ENCODE peak calls at places on chromosome 21, in five cellular contexts. X is heart right ventricle, O is HCT116, R is anterior cingulate cortex, H is NAMALWA. I is an unnamed sample.

GRCh38 chr21:41593051-41593783 is 85.3 kb upstream of the TMPRSS2 start:
- DNase-seq in X (no peak), O (no peak), R (no peak), H (no peak), I (no peak)

GRCh38 chr21:44632067-44632466 is 5.1 kb upstream of the KRTAP10-10 start:
- DNase-seq in X (no peak), O (no peak), R (no peak), H (no peak), I (no peak)

GRCh38 chr21:38352536-38353219 is 95.9 kb downstream of the KCNJ15 start:
- DNase-seq in X (peak; percentile 62), O (peak; percentile 1), R (peak; percentile 9), H (peak; percentile 36), I (peak; percentile 77)

GRCh38 chr21:36148886-36149285 is 7.7 kb upstream of the DOP1B start:
- DNase-seq in X (no peak), O (no peak), R (no peak), H (no peak), I (no peak)

GRCh38 chr21:29696947-29697346 is 242.8 kb downstream of the GRIK1 start:
- DNase-seq in X (no peak), O (no peak), R (no peak), H (no peak), I (no peak)

GRCh38 chr21:33964706-33965325 is 49.2 kb upstream of the ATP5PO start:
- DNase-seq in X (no peak), O (no peak), R (no peak), H (no peak), I (no peak)

GRCh38 chr21:33844104-33844889 is 71.3 kb downstream of the ATP5PO start:
- DNase-seq in X (peak; percentile 22), O (no peak), R (no peak), H (no peak), I (no peak)

GRCh38 chr21:45589686-45590245 is 47.5 kb upstream of the SLC19A1 start:
- DNase-seq in X (no peak), O (no peak), R (no peak), H (no peak), I (no peak)

GRCh38 chr21:44370027-44370735 is 16.8 kb downstream of the TRPM2 start:
- DNase-seq in X (no peak), O (no peak), R (no peak), H (no peak), I (peak; percentile 74)

GRCh38 chr21:34936299-34936698 is 112.8 kb downstream of the RUNX1 start:
- DNase-seq in X (no peak), O (no peak), R (no peak), H (no peak), I (no peak)

GRCh38 chr21:29217818-29218252 is 80.9 kb upstream of the BACH1 start:
- DNase-seq in X (no peak), O (peak; percentile 12), R (no peak), H (no peak), I (no peak)

GRCh38 chr21:39137248-39138186 is 45.7 kb downstream of the PSMG1 start:
- DNase-seq in X (no peak), O (no peak), R (no peak), H (no peak), I (no peak)

GRCh38 chr21:37871121-37871862 is 45.0 kb downstream of the KCNJ6 start:
- DNase-seq in X (no peak), O (no peak), R (no peak), H (no peak), I (no peak)

GRCh38 chr21:16046625-16047340 is 317.0 kb downstream of the USP25 start:
- DNase-seq in X (no peak), O (no peak), R (no peak), H (no peak), I (no peak)

GRCh38 chr21:46189213-46189958 is 5.1 kb upstream of the SPATC1L start:
- DNase-seq in X (no peak), O (no peak), R (no peak), H (no peak), I (peak; percentile 51)

GRCh38 chr21:31316488-31317169 is 27.4 kb downstream of the TIAM1 start:
- DNase-seq in X (no peak), O (peak; percentile 91), R (no peak), H (no peak), I (no peak)

GRCh38 chr21:39968010-39968409 is 100.8 kb downstream of the PCP4 start:
- DNase-seq in X (no peak), O (no peak), R (no peak), H (no peak), I (no peak)

GRCh38 chr21:9839011-9839661 is 682.2 kb upstream of the TPTE start:
- DNase-seq in X (no peak), O (no peak), R (no peak), H (no peak), I (peak; percentile 59)

GRCh38 chr21:15004721-15005370 is 60.0 kb downstream of the NRIP1 start:
- DNase-seq in X (no peak), O (no peak), R (no peak), H (no peak), I (no peak)

GRCh38 chr21:33993286-33994231 is 78.0 kb upstream of the ATP5PO start:
- DNase-seq in X (peak; percentile 25), O (no peak), R (no peak), H (peak; percentile 25), I (peak; percentile 73)

GRCh38 chr21:42411891-42412635 is 8.4 kb downstream of the UBASH3A start:
- DNase-seq in X (no peak), O (no peak), R (no peak), H (no peak), I (no peak)

GRCh38 chr21:32256873-32257620 is 21.8 kb downstream of the MIS18A start:
- DNase-seq in X (peak; percentile 63), O (no peak), R (peak; percentile 38), H (no peak), I (peak; percentile 94)

GRCh38 chr21:37712204-37712934 is 203.9 kb downstream of the KCNJ6 start:
- DNase-seq in X (peak; percentile 63), O (peak; percentile 53), R (peak; percentile 12), H (peak; percentile 86), I (peak; percentile 81)

GRCh38 chr21:31974454-31974985 is 101.7 kb downstream of the HUNK start:
- DNase-seq in X (no peak), O (no peak), R (peak; percentile 7), H (no peak), I (no peak)

GRCh38 chr21:36579898-36580297 is 100.0 kb upstream of the CLDN14 start:
- DNase-seq in X (no peak), O (no peak), R (no peak), H (no peak), I (no peak)

GRCh38 chr21:14886001-14886400 is 178.8 kb downstream of the NRIP1 start:
- DNase-seq in X (no peak), O (no peak), R (no peak), H (no peak), I (no peak)

GRCh38 chr21:21200939-21201610 is 202.9 kb downstream of the NCAM2 start:
- DNase-seq in X (no peak), O (no peak), R (no peak), H (no peak), I (no peak)

GRCh38 chr21:46386726-46387073 is 62.7 kb downstream of the PCNT start:
- DNase-seq in X (no peak), O (no peak), R (no peak), H (no peak), I (no peak)

GRCh38 chr21:44897326-44898010 is 23.2 kb downstream of the ITGB2 start:
- DNase-seq in X (no peak), O (no peak), R (no peak), H (peak; percentile 50), I (no peak)

GRCh38 chr21:26842300-26842699 is 2.9 kb downstream of the ADAMTS1 start:
- DNase-seq in X (peak; percentile 12), O (no peak), R (no peak), H (no peak), I (no peak)

GRCh38 chr21:36113647-36114428 is 21.0 kb upstream of the CBR3 start:
- DNase-seq in X (no peak), O (no peak), R (no peak), H (no peak), I (no peak)

GRCh38 chr21:26865857-26866256 is 20.6 kb upstream of the ADAMTS1 start:
- DNase-seq in X (no peak), O (no peak), R (no peak), H (no peak), I (no peak)

GRCh38 chr21:38448619-38449186 is 49.6 kb downstream of the ERG start:
- DNase-seq in X (no peak), O (no peak), R (no peak), H (no peak), I (no peak)

GRCh38 chr21:44582980-44583799 is 2.8 kb upstream of the KRTAP10-5 start:
- DNase-seq in X (no peak), O (no peak), R (no peak), H (no peak), I (no peak)

GRCh38 chr21:39763282-39763970 is 18.4 kb downstream of the IGSF5 start:
- DNase-seq in X (no peak), O (no peak), R (no peak), H (no peak), I (no peak)

GRCh38 chr21:15692711-15693110 is 37.1 kb upstream of the USP25 start:
- DNase-seq in X (no peak), O (no peak), R (no peak), H (no peak), I (no peak)

GRCh38 chr21:36698160-36699025 is 522 bp upstream of the SIM2 start:
- DNase-seq in X (no peak), O (peak; percentile 26), R (no peak), H (no peak), I (peak; percentile 31)

GRCh38 chr21:29350246-29350779 is 51.6 kb downstream of the BACH1 start:
- DNase-seq in X (no peak), O (no peak), R (no peak), H (no peak), I (no peak)